ENCODE peak calls at places on chromosomes 7 and 10, in six cellular contexts. K, B, P, Y, D and M are unnamed samples.

GRCh38 chr10:99560277-99561126 is 27.8 kb downstream of the NKX2-3 start:
- DNase-seq in K (no peak), B (no peak), P (peak), Y (peak), D (peak), M (peak)

GRCh38 chr10:83562381-83562780 is 576.9 kb upstream of the GHITM start:
- DNase-seq in K (no peak), B (no peak), P (no peak), Y (no peak), D (no peak), M (no peak)

GRCh38 chr10:15068802-15069201 is 19.8 kb downstream of the ACBD7 start:
- DNase-seq in K (no peak), B (no peak), P (peak), Y (no peak), D (no peak), M (no peak)

GRCh38 chr10:1643161-1643910 is 94.0 kb downstream of the ADARB2 start:
- DNase-seq in K (no peak), B (no peak), P (no peak), Y (peak), D (no peak), M (no peak)

GRCh38 chr10:49484501-49485230 is 54.3 kb downstream of the ERCC6 start:
- DNase-seq in K (no peak), B (no peak), P (peak), Y (no peak), D (no peak), M (no peak)

GRCh38 chr10:131692686-131693334 is 208.0 kb upstream of the PPP2R2D start:
- DNase-seq in K (no peak), B (no peak), P (no peak), Y (no peak), D (no peak), M (no peak)

GRCh38 chr7:128774029-128774689 is 1.4 kb downstream of the OPN1SW start:
- DNase-seq in K (no peak), B (no peak), P (no peak), Y (no peak), D (no peak), M (no peak)

GRCh38 chr7:2487586-2488271 is 11.5 kb upstream of the GRIFIN start:
- DNase-seq in K (no peak), B (no peak), P (no peak), Y (no peak), D (no peak), M (no peak)

GRCh38 chr10:128848807-128849206 is 618.2 kb upstream of the MGMT start:
- DNase-seq in K (no peak), B (no peak), P (no peak), Y (no peak), D (no peak), M (no peak)

GRCh38 chr7:4753610-4754432 is 21.6 kb upstream of the AP5Z1 start:
- DNase-seq in K (peak), B (peak), P (peak), Y (peak), D (peak), M (no peak)

GRCh38 chr7:12322287-12322902 is 81.3 kb downstream of the VWDE start:
- DNase-seq in K (no peak), B (no peak), P (peak), Y (no peak), D (peak), M (no peak)

GRCh38 chr10:86899670-86900276 is 57.6 kb downstream of the MMRN2 start:
- DNase-seq in K (no peak), B (peak), P (peak), Y (peak), D (peak), M (no peak)

GRCh38 chr10:13613519-13613918 is 26.8 kb downstream of the PRPF18 start:
- DNase-seq in K (no peak), B (no peak), P (peak), Y (peak), D (peak), M (no peak)

GRCh38 chr7:74290999-74291441 is 1.8 kb downstream of the CLIP2 start:
- DNase-seq in K (no peak), B (no peak), P (no peak), Y (no peak), D (peak), M (no peak)

GRCh38 chr7:2225336-2225735 is 7.4 kb downstream of the MAD1L1 start:
- DNase-seq in K (no peak), B (no peak), P (no peak), Y (no peak), D (no peak), M (no peak)

GRCh38 chr7:106593028-106593417 is 67.9 kb downstream of the CCDC71L start:
- DNase-seq in K (no peak), B (no peak), P (no peak), Y (no peak), D (no peak), M (no peak)

GRCh38 chr10:29881336-29881751 is 178.0 kb downstream of the JCAD start:
- DNase-seq in K (no peak), B (no peak), P (no peak), Y (no peak), D (no peak), M (no peak)

GRCh38 chr7:15686209-15686956 is at the start of gene MEOX2:
- DNase-seq in K (no peak), B (no peak), P (peak), Y (peak), D (no peak), M (no peak)

GRCh38 chr7:125670926-125671572 is 741.4 kb upstream of the POT1 start:
- DNase-seq in K (no peak), B (no peak), P (peak), Y (no peak), D (peak), M (no peak)

GRCh38 chr10:74121368-74121767 is 29.3 kb downstream of the AP3M1 start:
- DNase-seq in K (no peak), B (no peak), P (no peak), Y (no peak), D (no peak), M (no peak)

GRCh38 chr10:116836087-116836486 is 13.2 kb upstream of the ENO4 start:
- DNase-seq in K (no peak), B (no peak), P (no peak), Y (no peak), D (peak), M (no peak)

GRCh38 chr7:4103352-4104091 is 578.6 kb upstream of the FOXK1 start:
- DNase-seq in K (no peak), B (no peak), P (peak), Y (peak), D (peak), M (peak)

GRCh38 chr10:60735244-60735643 is 43.0 kb upstream of the CDK1 start:
- DNase-seq in K (no peak), B (no peak), P (no peak), Y (no peak), D (no peak), M (no peak)

GRCh38 chr7:17036584-17036983 is 154.8 kb upstream of the AGR3 start:
- DNase-seq in K (no peak), B (no peak), P (no peak), Y (no peak), D (no peak), M (no peak)

GRCh38 chr10:90856261-90856660 is 1.6 kb downstream of the HTR7 start:
- DNase-seq in K (no peak), B (no peak), P (peak), Y (no peak), D (no peak), M (no peak)

GRCh38 chr10:118694848-118695247 is 59.9 kb downstream of the CACUL1 start:
- DNase-seq in K (no peak), B (no peak), P (peak), Y (no peak), D (no peak), M (no peak)

GRCh38 chr10:118950190-118950658 is 79.3 kb upstream of the NANOS1 start:
- DNase-seq in K (no peak), B (no peak), P (peak), Y (no peak), D (no peak), M (no peak)

GRCh38 chr10:18980084-18980629 is 68.4 kb upstream of the MALRD1 start:
- DNase-seq in K (no peak), B (no peak), P (peak), Y (no peak), D (no peak), M (no peak)

GRCh38 chr7:6306471-6306870 is 34.0 kb upstream of the CYTH3 start:
- DNase-seq in K (no peak), B (no peak), P (peak), Y (peak), D (no peak), M (peak)

GRCh38 chr10:71610651-71611050 is 108.9 kb downstream of the C10orf105 start:
- DNase-seq in K (no peak), B (no peak), P (no peak), Y (no peak), D (no peak), M (no peak)

GRCh38 chr10:35234073-35234472 is 102.2 kb upstream of the CCNY start:
- DNase-seq in K (no peak), B (no peak), P (no peak), Y (no peak), D (no peak), M (no peak)

GRCh38 chr7:84998665-84999064 is 188.2 kb downstream of the SEMA3D start:
- DNase-seq in K (no peak), B (no peak), P (no peak), Y (no peak), D (no peak), M (no peak)